ENCODE peak calls at places on chromosomes 6 and 20, in seven cellular contexts. One of them, this sample, is unnamed.

GRCh38 chr20:1533059-1533458 is 24.4 kb downstream of the SIRPD start:
- DNase-seq in HCT116: no peak
- DNase-seq in IMR-90: no peak
- DNase-seq in testis: no peak
- DNase-seq in uterus: no peak
- DNase-seq in esophagus squamous epithelium: no peak
- DNase-seq in HepG2: no peak
- DNase-seq in this sample: no peak

GRCh38 chr20:47578543-47578942 is 76.9 kb downstream of the NCOA3 start:
- DNase-seq in HepG2: no peak
- DNase-seq in esophagus squamous epithelium: no peak
- DNase-seq in testis: no peak
- DNase-seq in IMR-90: no peak
- DNase-seq in uterus: no peak
- DNase-seq in HCT116: no peak
- DNase-seq in this sample: no peak

GRCh38 chr6:169230923-169231789 is 22.5 kb downstream of the THBS2 start:
- DNase-seq in testis: no peak
- DNase-seq in IMR-90: no peak
- DNase-seq in esophagus squamous epithelium: no peak
- DNase-seq in uterus: no peak
- DNase-seq in HCT116: no peak
- DNase-seq in HepG2: no peak
- DNase-seq in this sample: no peak

GRCh38 chr6:145525038-145525437 is 210.3 kb downstream of the EPM2A start:
- DNase-seq in uterus: no peak
- DNase-seq in testis: no peak
- DNase-seq in IMR-90: no peak
- DNase-seq in HepG2: no peak
- DNase-seq in esophagus squamous epithelium: no peak
- DNase-seq in HCT116: no peak
- DNase-seq in this sample: no peak

GRCh38 chr6:118746100-118746874 is 94.9 kb upstream of the CEP85L start:
- DNase-seq in testis: no peak
- DNase-seq in esophagus squamous epithelium: no peak
- DNase-seq in uterus: no peak
- DNase-seq in IMR-90: no peak
- DNase-seq in HepG2: no peak
- DNase-seq in HCT116: no peak
- DNase-seq in this sample: peak

GRCh38 chr6:39882567-39882953 is 51.7 kb downstream of the MOCS1 start:
- DNase-seq in esophagus squamous epithelium: no peak
- DNase-seq in HCT116: no peak
- DNase-seq in uterus: no peak
- DNase-seq in IMR-90: peak
- DNase-seq in testis: peak
- DNase-seq in HepG2: peak
- DNase-seq in this sample: peak

GRCh38 chr20:3358676-3359340 is 48.7 kb downstream of the DNAAF9 start:
- DNase-seq in esophagus squamous epithelium: no peak
- DNase-seq in IMR-90: no peak
- DNase-seq in testis: no peak
- DNase-seq in HepG2: peak
- DNase-seq in uterus: no peak
- DNase-seq in HCT116: no peak
- DNase-seq in this sample: no peak

GRCh38 chr6:4903751-4904370 is 100.0 kb downstream of the RPP40 start:
- DNase-seq in HCT116: no peak
- DNase-seq in uterus: peak
- DNase-seq in IMR-90: no peak
- DNase-seq in esophagus squamous epithelium: no peak
- DNase-seq in HepG2: no peak
- DNase-seq in testis: no peak
- DNase-seq in this sample: no peak

GRCh38 chr6:158049055-158050028 is 67.7 kb downstream of the SYNJ2 start:
- DNase-seq in HepG2: peak
- DNase-seq in esophagus squamous epithelium: no peak
- DNase-seq in testis: no peak
- DNase-seq in IMR-90: no peak
- DNase-seq in uterus: no peak
- DNase-seq in HCT116: no peak
- DNase-seq in this sample: no peak

GRCh38 chr6:7540595-7540994 is 876 bp upstream of the DSP start:
- DNase-seq in HepG2: no peak
- DNase-seq in esophagus squamous epithelium: no peak
- DNase-seq in testis: no peak
- DNase-seq in IMR-90: no peak
- DNase-seq in HCT116: no peak
- DNase-seq in uterus: no peak
- DNase-seq in this sample: peak

GRCh38 chr6:105606871-105607421 is 204.1 kb upstream of the PREP start:
- DNase-seq in uterus: no peak
- DNase-seq in HCT116: no peak
- DNase-seq in esophagus squamous epithelium: no peak
- DNase-seq in testis: no peak
- DNase-seq in HepG2: no peak
- DNase-seq in IMR-90: no peak
- DNase-seq in this sample: no peak

GRCh38 chr6:47545223-47545622 is 67.6 kb downstream of the CD2AP start:
- DNase-seq in testis: no peak
- DNase-seq in HepG2: no peak
- DNase-seq in HCT116: no peak
- DNase-seq in esophagus squamous epithelium: no peak
- DNase-seq in uterus: no peak
- DNase-seq in IMR-90: no peak
- DNase-seq in this sample: no peak

GRCh38 chr6:10196090-10196489 is 218.8 kb downstream of the TFAP2A start:
- DNase-seq in HepG2: no peak
- DNase-seq in HCT116: no peak
- DNase-seq in IMR-90: no peak
- DNase-seq in testis: no peak
- DNase-seq in esophagus squamous epithelium: no peak
- DNase-seq in uterus: no peak
- DNase-seq in this sample: no peak

GRCh38 chr6:106724848-106725247 is 95.5 kb downstream of the QRSL1 start:
- DNase-seq in esophagus squamous epithelium: no peak
- DNase-seq in HepG2: no peak
- DNase-seq in HCT116: no peak
- DNase-seq in testis: no peak
- DNase-seq in IMR-90: no peak
- DNase-seq in uterus: no peak
- DNase-seq in this sample: no peak

GRCh38 chr6:151056230-151056907 is 183.4 kb upstream of the AKAP12 start:
- DNase-seq in uterus: peak
- DNase-seq in esophagus squamous epithelium: no peak
- DNase-seq in HepG2: peak
- DNase-seq in IMR-90: no peak
- DNase-seq in HCT116: no peak
- DNase-seq in testis: no peak
- DNase-seq in this sample: no peak

GRCh38 chr6:32096394-32097258 is 12.5 kb downstream of the TNXB start:
- DNase-seq in HCT116: no peak
- DNase-seq in esophagus squamous epithelium: no peak
- DNase-seq in testis: no peak
- DNase-seq in IMR-90: no peak
- DNase-seq in uterus: no peak
- DNase-seq in HepG2: no peak
- DNase-seq in this sample: no peak

DNA sequence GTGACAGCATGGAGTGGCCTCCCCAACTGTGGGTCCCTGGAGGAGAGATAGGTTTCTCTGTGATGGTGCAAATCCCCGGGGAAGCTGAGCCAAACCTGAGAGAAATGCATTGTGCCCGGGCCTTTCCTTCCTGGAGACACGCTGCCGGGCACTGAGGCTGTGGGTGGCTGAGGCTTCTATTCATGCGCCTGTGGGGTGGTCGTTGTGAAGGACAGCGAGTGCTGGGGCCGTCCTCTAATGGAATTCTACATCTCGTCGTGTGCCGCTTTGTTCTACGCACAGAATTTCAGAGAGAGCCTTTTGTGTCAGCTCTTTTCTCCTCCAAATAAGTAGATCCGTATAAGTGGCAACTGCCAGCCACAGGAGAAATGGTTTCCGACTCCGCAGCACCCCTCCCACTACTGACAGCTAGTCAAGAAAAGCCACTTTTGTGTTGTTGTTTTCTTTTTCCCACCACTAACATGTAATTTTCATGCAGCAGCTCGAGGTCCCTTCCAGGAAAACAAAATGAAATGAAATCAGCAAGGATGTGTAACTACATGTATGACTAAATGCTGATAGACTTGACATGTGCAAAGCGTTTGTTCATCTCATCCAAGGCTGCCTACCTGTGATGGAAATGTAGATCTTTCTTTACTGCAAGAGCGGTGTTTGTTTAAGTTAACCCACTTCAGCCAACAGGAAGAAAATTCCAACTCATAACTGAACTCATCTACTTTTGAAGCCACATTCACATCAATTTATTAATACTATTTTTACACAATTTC is 26.4 kb upstream of the PXDC1 start:
- DNase-seq in testis: no peak
- DNase-seq in HCT116: no peak
- DNase-seq in IMR-90: no peak
- DNase-seq in uterus: no peak
- DNase-seq in esophagus squamous epithelium: no peak
- DNase-seq in HepG2: no peak
- DNase-seq in this sample: no peak
- TF ChIP-seq POLR2A in testis: no peak
- TF ChIP-seq POLR2A in HCT116: no peak
- TF ChIP-seq POLR2A in IMR-90: no peak
- TF ChIP-seq POLR2A in uterus: no peak
- TF ChIP-seq POLR2A in esophagus squamous epithelium: no peak
- TF ChIP-seq POLR2A in HepG2: no peak
- TF ChIP-seq POLR2A in this sample: no peak

DNA sequence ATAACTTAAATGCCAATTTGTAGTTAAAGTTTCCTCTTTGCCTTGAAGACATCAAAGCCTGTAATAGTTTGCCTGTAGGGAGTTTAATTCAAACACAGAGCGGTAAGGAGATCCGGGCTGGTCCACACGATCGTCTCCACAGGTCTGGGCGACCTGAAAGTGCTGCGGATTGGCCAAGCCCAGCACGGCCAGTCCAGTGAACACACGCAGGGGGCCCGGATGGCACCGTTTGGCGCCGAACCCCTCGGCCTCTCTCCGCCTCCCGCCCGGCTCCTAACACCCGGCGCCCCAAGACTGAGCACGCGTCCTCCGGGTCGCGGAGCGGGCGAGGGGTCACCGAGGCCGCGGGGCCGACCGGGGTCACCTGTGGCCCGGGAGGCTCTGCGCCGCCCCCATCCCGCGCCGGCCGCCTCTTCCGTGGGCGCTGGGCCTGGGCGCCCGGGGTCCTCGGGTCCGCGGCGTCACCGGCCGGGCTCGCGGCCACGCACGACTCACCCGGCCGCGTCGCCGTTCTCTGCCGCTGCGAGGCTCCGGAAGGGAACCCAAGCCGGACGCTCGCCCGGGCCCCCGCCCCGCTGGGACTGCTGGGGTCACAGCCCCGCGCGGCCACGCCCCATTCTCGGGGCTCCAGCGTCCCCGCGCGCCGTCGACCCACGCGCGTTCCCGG is 481 bp downstream of the SERPINB6 start:
- DNase-seq in uterus: peak
- DNase-seq in esophagus squamous epithelium: peak
- DNase-seq in testis: peak
- DNase-seq in IMR-90: peak
- DNase-seq in HepG2: no peak
- DNase-seq in HCT116: no peak
- DNase-seq in this sample: peak
- TF ChIP-seq POLR2A in uterus: peak
- TF ChIP-seq POLR2A in esophagus squamous epithelium: peak
- TF ChIP-seq POLR2A in testis: no peak
- TF ChIP-seq POLR2A in IMR-90: no peak
- TF ChIP-seq POLR2A in HepG2: no peak
- TF ChIP-seq POLR2A in HCT116: no peak
- TF ChIP-seq POLR2A in this sample: no peak

DNA sequence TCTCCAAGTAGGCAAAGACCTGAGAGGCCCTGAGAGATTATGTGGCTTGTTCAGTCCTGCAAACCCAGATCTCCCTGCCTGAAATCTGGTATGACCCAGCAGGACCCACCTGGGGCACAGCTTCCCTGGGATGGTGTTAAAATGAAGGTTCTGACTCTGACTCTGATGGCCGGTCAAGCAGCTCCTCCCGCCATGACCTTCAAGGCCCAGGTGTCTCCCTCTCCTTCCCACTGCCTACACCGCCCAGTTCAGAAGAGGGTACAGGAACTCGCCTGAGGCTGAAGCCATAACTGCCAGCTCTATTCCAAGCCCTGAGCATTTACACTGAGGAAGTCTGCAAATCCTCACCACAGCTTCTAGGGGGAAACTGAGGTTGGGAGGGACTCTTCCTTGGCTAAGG is 5.9 kb upstream of the CST7 start:
- DNase-seq in esophagus squamous epithelium: no peak
- DNase-seq in HCT116: no peak
- DNase-seq in IMR-90: no peak
- DNase-seq in testis: no peak
- DNase-seq in uterus: no peak
- DNase-seq in HepG2: no peak
- DNase-seq in this sample: no peak
- TF ChIP-seq POLR2A in esophagus squamous epithelium: no peak
- TF ChIP-seq POLR2A in HCT116: no peak
- TF ChIP-seq POLR2A in IMR-90: no peak
- TF ChIP-seq POLR2A in testis: no peak
- TF ChIP-seq POLR2A in uterus: no peak
- TF ChIP-seq POLR2A in HepG2: no peak
- TF ChIP-seq POLR2A in this sample: no peak

GRCh38 chr6:159981591-159982245 is 12.8 kb downstream of the IGF2R start:
- DNase-seq in uterus: no peak
- DNase-seq in IMR-90: peak
- DNase-seq in HepG2: no peak
- DNase-seq in HCT116: no peak
- DNase-seq in esophagus squamous epithelium: no peak
- DNase-seq in testis: peak
- DNase-seq in this sample: peak

GRCh38 chr6:159979136-159979874 is 10.4 kb downstream of the IGF2R start:
- DNase-seq in HepG2: peak
- DNase-seq in HCT116: no peak
- DNase-seq in esophagus squamous epithelium: no peak
- DNase-seq in IMR-90: peak
- DNase-seq in testis: peak
- DNase-seq in uterus: no peak
- DNase-seq in this sample: peak

GRCh38 chr6:159982726-159983506 is 14.0 kb downstream of the IGF2R start:
- DNase-seq in esophagus squamous epithelium: no peak
- DNase-seq in HepG2: no peak
- DNase-seq in testis: no peak
- DNase-seq in IMR-90: peak
- DNase-seq in uterus: no peak
- DNase-seq in HCT116: no peak
- DNase-seq in this sample: no peak

GRCh38 chr6:159980474-159980873 is 11.6 kb downstream of the IGF2R start:
- DNase-seq in uterus: no peak
- DNase-seq in testis: no peak
- DNase-seq in IMR-90: no peak
- DNase-seq in esophagus squamous epithelium: no peak
- DNase-seq in HepG2: no peak
- DNase-seq in HCT116: no peak
- DNase-seq in this sample: no peak

DNA sequence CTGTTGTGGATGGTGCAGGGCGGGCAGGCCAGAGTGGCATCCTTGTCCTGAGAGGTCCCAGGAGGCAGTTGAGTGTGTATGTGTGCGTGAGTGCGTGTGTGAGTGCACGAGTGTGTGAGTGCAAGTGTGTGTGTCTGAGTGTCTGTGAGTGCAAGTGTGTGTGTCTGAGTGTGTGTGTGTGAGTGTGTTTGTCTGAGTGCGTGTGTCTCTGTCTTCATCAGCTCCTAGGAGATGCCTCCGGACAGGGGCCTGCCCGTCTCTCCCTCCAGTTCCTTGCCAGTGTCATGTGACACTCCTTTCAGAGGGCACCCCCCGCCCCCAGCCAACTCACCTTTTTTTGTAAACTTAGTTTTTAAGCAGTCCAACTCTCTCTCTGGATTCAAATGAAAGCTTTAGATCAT is 12.3 kb downstream of the IGF2R start:
- DNase-seq in testis: no peak
- DNase-seq in uterus: no peak
- DNase-seq in esophagus squamous epithelium: no peak
- DNase-seq in IMR-90: no peak
- DNase-seq in HCT116: no peak
- DNase-seq in HepG2: no peak
- DNase-seq in this sample: no peak
- TF ChIP-seq POLR2A in testis: no peak
- TF ChIP-seq POLR2A in uterus: no peak
- TF ChIP-seq POLR2A in esophagus squamous epithelium: no peak
- TF ChIP-seq POLR2A in IMR-90: no peak
- TF ChIP-seq POLR2A in HCT116: no peak
- TF ChIP-seq POLR2A in HepG2: no peak
- TF ChIP-seq POLR2A in this sample: no peak